ENCODE peak calls at places on chromosomes 11 and 22, in ten cellular contexts. One of them, this sample, is unnamed.

GRCh38 chr11:128909438-128910125 is 18.4 kb downstream of the KCNJ5 start:
- DNase-seq in heart left ventricle: no peak
- DNase-seq in NB4: no peak
- DNase-seq in heart right ventricle: no peak
- DNase-seq in mucosa of descending colon: no peak
- DNase-seq in cardiac fibroblast: no peak
- DNase-seq in astrocyte of the spinal cord: no peak
- DNase-seq in CD8-positive, alpha-beta T cell: no peak
- DNase-seq in esophagus muscularis mucosa: no peak
- DNase-seq in PC-3: no peak
- DNase-seq in this sample: no peak

GRCh38 chr11:673866-674265 is 21.2 kb downstream of the DEAF1 start:
- DNase-seq in CD8-positive, alpha-beta T cell: no peak
- DNase-seq in NB4: no peak
- DNase-seq in cardiac fibroblast: no peak
- DNase-seq in esophagus muscularis mucosa: no peak
- DNase-seq in heart right ventricle: no peak
- DNase-seq in PC-3: no peak
- DNase-seq in mucosa of descending colon: no peak
- DNase-seq in astrocyte of the spinal cord: no peak
- DNase-seq in heart left ventricle: no peak
- DNase-seq in this sample: no peak

GRCh38 chr11:60810583-60810982 is 25.4 kb downstream of the MS4A10 start:
- DNase-seq in NB4: no peak
- DNase-seq in CD8-positive, alpha-beta T cell: no peak
- DNase-seq in cardiac fibroblast: no peak
- DNase-seq in heart left ventricle: no peak
- DNase-seq in heart right ventricle: no peak
- DNase-seq in astrocyte of the spinal cord: no peak
- DNase-seq in PC-3: no peak
- DNase-seq in mucosa of descending colon: peak; percentile 60
- DNase-seq in esophagus muscularis mucosa: no peak
- DNase-seq in this sample: no peak

GRCh38 chr11:78138694-78139421 is 568 bp downstream of the ALG8 start:
- DNase-seq in mucosa of descending colon: peak; percentile 36
- DNase-seq in heart left ventricle: no peak
- DNase-seq in CD8-positive, alpha-beta T cell: no peak
- DNase-seq in NB4: peak; percentile 81
- DNase-seq in PC-3: peak; percentile 54
- DNase-seq in astrocyte of the spinal cord: peak; percentile 15
- DNase-seq in cardiac fibroblast: peak; percentile 46
- DNase-seq in heart right ventricle: no peak
- DNase-seq in esophagus muscularis mucosa: no peak
- DNase-seq in this sample: peak; percentile 37

GRCh38 chr11:14413307-14414072 is 54.5 kb upstream of the RRAS2 start:
- DNase-seq in heart left ventricle: peak; percentile 35
- DNase-seq in PC-3: peak; percentile 27
- DNase-seq in NB4: peak; percentile 38
- DNase-seq in esophagus muscularis mucosa: no peak
- DNase-seq in CD8-positive, alpha-beta T cell: no peak
- DNase-seq in astrocyte of the spinal cord: peak; percentile 58
- DNase-seq in mucosa of descending colon: no peak
- DNase-seq in cardiac fibroblast: peak; percentile 79
- DNase-seq in heart right ventricle: no peak
- DNase-seq in this sample: peak; percentile 87

GRCh38 chr22:48424201-48424627 is 1403.5 kb downstream of the BRD1 start:
- DNase-seq in CD8-positive, alpha-beta T cell: no peak
- DNase-seq in astrocyte of the spinal cord: no peak
- DNase-seq in PC-3: no peak
- DNase-seq in esophagus muscularis mucosa: no peak
- DNase-seq in heart left ventricle: no peak
- DNase-seq in heart right ventricle: no peak
- DNase-seq in cardiac fibroblast: no peak
- DNase-seq in mucosa of descending colon: no peak
- DNase-seq in NB4: no peak
- DNase-seq in this sample: no peak

GRCh38 chr11:81218440-81218839 is 1515.2 kb downstream of the FAM181B start:
- DNase-seq in heart left ventricle: no peak
- DNase-seq in NB4: no peak
- DNase-seq in cardiac fibroblast: no peak
- DNase-seq in PC-3: no peak
- DNase-seq in mucosa of descending colon: no peak
- DNase-seq in esophagus muscularis mucosa: no peak
- DNase-seq in CD8-positive, alpha-beta T cell: no peak
- DNase-seq in heart right ventricle: no peak
- DNase-seq in astrocyte of the spinal cord: no peak
- DNase-seq in this sample: no peak

GRCh38 chr11:121249039-121249663 is 43.4 kb upstream of the SC5D start:
- DNase-seq in cardiac fibroblast: peak; percentile 68
- DNase-seq in astrocyte of the spinal cord: peak; percentile 73
- DNase-seq in PC-3: peak; percentile 72
- DNase-seq in heart left ventricle: no peak
- DNase-seq in mucosa of descending colon: no peak
- DNase-seq in NB4: peak; percentile 40
- DNase-seq in heart right ventricle: no peak
- DNase-seq in CD8-positive, alpha-beta T cell: no peak
- DNase-seq in esophagus muscularis mucosa: no peak
- DNase-seq in this sample: peak; percentile 57

GRCh38 chr11:75603791-75604736 is 42.0 kb downstream of the SERPINH1 start:
- DNase-seq in esophagus muscularis mucosa: no peak
- DNase-seq in mucosa of descending colon: no peak
- DNase-seq in heart right ventricle: no peak
- DNase-seq in cardiac fibroblast: peak; percentile 94
- DNase-seq in astrocyte of the spinal cord: peak; percentile 88
- DNase-seq in NB4: no peak
- DNase-seq in heart left ventricle: no peak
- DNase-seq in PC-3: peak; percentile 98
- DNase-seq in CD8-positive, alpha-beta T cell: no peak
- DNase-seq in this sample: peak; percentile 74

GRCh38 chr11:121563900-121564822 is 111.4 kb upstream of the SORL1-AS1 start:
- DNase-seq in NB4: no peak
- DNase-seq in astrocyte of the spinal cord: peak; percentile 15
- DNase-seq in PC-3: no peak
- DNase-seq in heart right ventricle: no peak
- DNase-seq in mucosa of descending colon: no peak
- DNase-seq in esophagus muscularis mucosa: no peak
- DNase-seq in cardiac fibroblast: no peak
- DNase-seq in heart left ventricle: no peak
- DNase-seq in CD8-positive, alpha-beta T cell: no peak
- DNase-seq in this sample: peak; percentile 16

GRCh38 chr22:26546282-26546681 is 34.0 kb upstream of the TFIP11 start:
- DNase-seq in esophagus muscularis mucosa: no peak
- DNase-seq in NB4: no peak
- DNase-seq in astrocyte of the spinal cord: no peak
- DNase-seq in PC-3: no peak
- DNase-seq in CD8-positive, alpha-beta T cell: no peak
- DNase-seq in mucosa of descending colon: no peak
- DNase-seq in heart left ventricle: peak; percentile 88
- DNase-seq in heart right ventricle: peak; percentile 65
- DNase-seq in cardiac fibroblast: no peak
- DNase-seq in this sample: no peak

GRCh38 chr11:119093666-119093950 is 8.0 kb downstream of the DPAGT1 start:
- DNase-seq in CD8-positive, alpha-beta T cell: no peak
- DNase-seq in PC-3: no peak
- DNase-seq in astrocyte of the spinal cord: no peak
- DNase-seq in cardiac fibroblast: no peak
- DNase-seq in heart right ventricle: no peak
- DNase-seq in heart left ventricle: no peak
- DNase-seq in mucosa of descending colon: no peak
- DNase-seq in NB4: no peak
- DNase-seq in esophagus muscularis mucosa: no peak
- DNase-seq in this sample: no peak

GRCh38 chr11:119091966-119092879 is 7.5 kb downstream of the HMBS start:
- DNase-seq in heart right ventricle: no peak
- DNase-seq in mucosa of descending colon: no peak
- DNase-seq in esophagus muscularis mucosa: no peak
- DNase-seq in CD8-positive, alpha-beta T cell: no peak
- DNase-seq in heart left ventricle: no peak
- DNase-seq in NB4: peak; percentile 59
- DNase-seq in cardiac fibroblast: no peak
- DNase-seq in PC-3: no peak
- DNase-seq in astrocyte of the spinal cord: no peak
- DNase-seq in this sample: no peak

GRCh38 chr11:119089319-119089718 is 4.6 kb downstream of the HMBS start:
- DNase-seq in esophagus muscularis mucosa: no peak
- DNase-seq in PC-3: no peak
- DNase-seq in cardiac fibroblast: no peak
- DNase-seq in astrocyte of the spinal cord: no peak
- DNase-seq in NB4: no peak
- DNase-seq in heart left ventricle: no peak
- DNase-seq in mucosa of descending colon: no peak
- DNase-seq in heart right ventricle: no peak
- DNase-seq in CD8-positive, alpha-beta T cell: no peak
- DNase-seq in this sample: no peak

GRCh38 chr11:119092880-119093665 is 8.4 kb downstream of the HMBS start:
- DNase-seq in heart left ventricle: no peak
- DNase-seq in esophagus muscularis mucosa: no peak
- DNase-seq in heart right ventricle: no peak
- DNase-seq in astrocyte of the spinal cord: peak; percentile 56
- DNase-seq in cardiac fibroblast: peak; percentile 41
- DNase-seq in CD8-positive, alpha-beta T cell: no peak
- DNase-seq in NB4: peak; percentile 33
- DNase-seq in mucosa of descending colon: no peak
- DNase-seq in PC-3: peak; percentile 41
- DNase-seq in this sample: peak; percentile 40

DNA sequence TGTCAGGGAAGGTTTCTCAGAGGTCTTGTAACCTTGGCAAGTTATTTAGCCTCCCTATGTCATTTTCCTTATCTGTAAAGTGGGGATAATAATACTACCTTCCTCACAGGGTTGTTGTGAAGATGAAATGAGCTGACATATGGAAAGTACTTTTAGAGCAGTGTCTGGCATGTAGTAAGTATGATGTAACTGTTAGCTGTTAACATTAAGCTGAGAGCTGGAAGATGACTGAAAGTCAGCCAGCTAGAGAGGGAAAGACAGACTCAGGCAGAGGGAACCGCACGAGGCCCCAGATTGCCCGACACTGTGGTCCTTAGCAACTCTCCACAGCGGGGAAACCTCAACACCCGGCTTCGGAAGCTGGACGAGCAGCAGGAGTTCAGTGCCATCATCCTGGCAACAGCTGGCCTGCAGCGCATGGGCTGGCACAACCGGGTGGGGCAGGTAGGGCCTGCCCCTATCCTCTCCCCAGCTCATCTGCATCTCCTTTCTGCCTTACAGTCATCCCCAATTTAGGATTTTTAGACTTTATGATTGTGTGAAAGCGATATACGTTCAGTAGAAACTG is 6.5 kb downstream of the HMBS start:
- DNase-seq in astrocyte of the spinal cord: no peak
- DNase-seq in esophagus muscularis mucosa: no peak
- DNase-seq in cardiac fibroblast: no peak
- DNase-seq in NB4: peak; percentile 40
- DNase-seq in heart right ventricle: no peak
- DNase-seq in PC-3: no peak
- DNase-seq in heart left ventricle: no peak
- DNase-seq in mucosa of descending colon: no peak
- DNase-seq in CD8-positive, alpha-beta T cell: no peak
- DNase-seq in this sample: no peak
- H3K4me3 ChIP-seq in astrocyte of the spinal cord: no peak overlapping the region
- H3K4me3 ChIP-seq in esophagus muscularis mucosa: no peak overlapping the region
- H3K4me3 ChIP-seq in cardiac fibroblast: no peak overlapping the region
- H3K4me3 ChIP-seq in NB4: no peak overlapping the region
- H3K4me3 ChIP-seq in heart right ventricle: no peak overlapping the region
- H3K4me3 ChIP-seq in PC-3: no peak overlapping the region
- H3K4me3 ChIP-seq in heart left ventricle: no peak overlapping the region
- H3K4me3 ChIP-seq in mucosa of descending colon: no peak overlapping the region
- H3K4me3 ChIP-seq in CD8-positive, alpha-beta T cell: no peak overlapping the region
- H3K4me3 ChIP-seq in this sample: no peak overlapping the region

DNA sequence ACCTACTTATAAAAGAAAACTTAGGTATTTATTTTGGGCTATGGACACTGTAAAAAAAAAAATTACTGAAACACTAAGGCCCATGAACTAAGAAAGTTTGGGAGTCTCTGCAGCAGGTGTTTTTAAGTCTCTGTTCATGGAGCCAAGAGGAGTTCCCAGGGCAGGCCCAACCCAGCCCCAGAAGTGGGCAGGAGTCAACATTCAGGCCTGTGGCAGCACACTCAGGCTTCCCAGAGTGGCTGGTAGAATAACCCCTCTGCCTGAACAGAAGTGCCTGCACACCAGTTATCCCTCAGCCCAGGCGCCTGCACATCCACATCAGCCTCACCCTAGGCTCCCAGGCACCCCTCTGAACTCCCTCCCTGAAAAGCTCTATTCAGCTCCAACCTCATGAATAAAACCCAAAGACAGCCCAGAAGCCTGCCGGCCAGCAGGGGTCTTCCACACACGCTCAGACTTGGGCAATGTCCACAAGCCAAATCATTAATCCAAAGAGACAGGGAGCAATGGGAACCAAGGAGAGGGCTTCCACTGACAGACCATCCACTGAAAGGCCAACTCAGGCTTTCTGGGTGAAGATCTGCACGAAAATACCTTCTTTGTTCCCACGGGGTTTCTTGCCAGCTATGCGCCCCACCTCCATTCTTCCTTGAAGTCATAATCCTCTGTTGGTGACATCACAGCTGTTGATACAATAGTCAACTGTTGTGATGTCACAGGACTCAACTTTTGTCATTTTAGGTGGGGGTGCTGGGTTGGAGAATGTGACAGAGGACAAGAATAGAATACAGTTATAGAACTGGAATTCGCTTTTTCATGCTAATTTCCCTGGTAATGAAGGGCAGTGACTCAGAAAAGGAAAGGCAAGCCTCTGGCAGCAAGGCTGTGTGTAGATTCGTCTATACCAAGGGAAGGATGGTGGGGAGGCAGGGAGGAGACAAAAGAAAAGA is 83.7 kb downstream of the RPL27A start:
- DNase-seq in heart right ventricle: no peak
- DNase-seq in mucosa of descending colon: no peak
- DNase-seq in esophagus muscularis mucosa: no peak
- DNase-seq in NB4: no peak
- DNase-seq in PC-3: no peak
- DNase-seq in heart left ventricle: no peak
- DNase-seq in CD8-positive, alpha-beta T cell: no peak
- DNase-seq in cardiac fibroblast: peak; percentile 56
- DNase-seq in astrocyte of the spinal cord: peak; percentile 58
- DNase-seq in this sample: no peak
- TF ChIP-seq CTCF in heart right ventricle: no peak
- TF ChIP-seq CTCF in mucosa of descending colon: no peak
- TF ChIP-seq CTCF in esophagus muscularis mucosa: no peak
- TF ChIP-seq CTCF in NB4: no peak
- TF ChIP-seq CTCF in PC-3: no peak
- TF ChIP-seq CTCF in heart left ventricle: no peak
- TF ChIP-seq CTCF in CD8-positive, alpha-beta T cell: no peak
- TF ChIP-seq CTCF in cardiac fibroblast: no peak
- TF ChIP-seq CTCF in astrocyte of the spinal cord: peak; percentile 11
- TF ChIP-seq CTCF in this sample: no peak

GRCh38 chr11:134409552-134410429 is 2.3 kb downstream of the B3GAT1 start:
- DNase-seq in astrocyte of the spinal cord: no peak
- DNase-seq in PC-3: no peak
- DNase-seq in mucosa of descending colon: no peak
- DNase-seq in esophagus muscularis mucosa: no peak
- DNase-seq in heart left ventricle: no peak
- DNase-seq in NB4: no peak
- DNase-seq in heart right ventricle: no peak
- DNase-seq in cardiac fibroblast: no peak
- DNase-seq in CD8-positive, alpha-beta T cell: no peak
- DNase-seq in this sample: no peak
- H3K4me3 ChIP-seq in astrocyte of the spinal cord: no peak overlapping the region
- H3K4me3 ChIP-seq in PC-3: no peak overlapping the region
- H3K4me3 ChIP-seq in mucosa of descending colon: no peak overlapping the region
- H3K4me3 ChIP-seq in esophagus muscularis mucosa: no peak overlapping the region
- H3K4me3 ChIP-seq in heart left ventricle: no peak overlapping the region
- H3K4me3 ChIP-seq in NB4: no peak overlapping the region
- H3K4me3 ChIP-seq in heart right ventricle: no peak overlapping the region
- H3K4me3 ChIP-seq in cardiac fibroblast: no peak overlapping the region
- H3K4me3 ChIP-seq in CD8-positive, alpha-beta T cell: no peak overlapping the region
- H3K4me3 ChIP-seq in this sample: no peak overlapping the region

GRCh38 chr22:19488884-19489843 is 9.4 kb downstream of the CDC45 start:
- DNase-seq in esophagus muscularis mucosa: no peak
- DNase-seq in cardiac fibroblast: peak; percentile 47
- DNase-seq in NB4: no peak
- DNase-seq in astrocyte of the spinal cord: no peak
- DNase-seq in heart right ventricle: no peak
- DNase-seq in mucosa of descending colon: peak; percentile 28
- DNase-seq in heart left ventricle: no peak
- DNase-seq in PC-3: peak; percentile 13
- DNase-seq in CD8-positive, alpha-beta T cell: no peak
- DNase-seq in this sample: peak; percentile 71
- TF ChIP-seq CTCF in esophagus muscularis mucosa: no peak
- TF ChIP-seq CTCF in cardiac fibroblast: no peak
- TF ChIP-seq CTCF in NB4: no peak
- TF ChIP-seq CTCF in astrocyte of the spinal cord: peak; percentile 10
- TF ChIP-seq CTCF in heart right ventricle: peak; percentile 20
- TF ChIP-seq CTCF in mucosa of descending colon: no peak
- TF ChIP-seq CTCF in heart left ventricle: no peak
- TF ChIP-seq CTCF in PC-3: no peak
- TF ChIP-seq CTCF in CD8-positive, alpha-beta T cell: no peak
- TF ChIP-seq CTCF in this sample: peak; percentile 37